ENCODE peak calls at places on chromosomes 5 and 9, in seven cellular contexts. D is body of pancreas; P is CD8-positive, alpha-beta T cell; G is neuronal stem cell; M is PC-3; Y is stomach; J is HCT116. Z is an unnamed sample. For H3K9me3, the result is how much of the 10 kb centered on the place peaks cover.

GRCh38 chr5:39072915-39073758 is 1.1 kb downstream of the RICTOR start:
- DNase-seq in J (no peak), M (peak), Y (peak), D (peak), P (peak), G (peak), Z (no peak)

GRCh38 chr5:160021818-160022446 is 13.0 kb downstream of the TTC1 start:
- DNase-seq in D (peak), G (peak), M (peak), P (peak), Y (peak), J (peak), Z (peak)

GRCh38 chr5:39757121-39757520 is 332.3 kb upstream of the DAB2 start:
- DNase-seq in P (no peak), Y (no peak), D (no peak), G (no peak), J (no peak), M (no peak), Z (no peak)

GRCh38 chr5:175325681-175326080 is 118.3 kb downstream of the DRD1 start:
- DNase-seq in J (no peak), D (no peak), Y (no peak), G (no peak), M (peak), P (no peak), Z (no peak)

GRCh38 chr9:87206064-87206661 is 258.9 kb upstream of the GAS1 start:
- DNase-seq in Y (no peak), D (no peak), P (no peak), J (no peak), G (no peak), M (peak), Z (no peak)

GRCh38 chr9:114551750-114552685 is 35.6 kb upstream of the ATP6V1G1 start:
- DNase-seq in M (peak), Y (no peak), D (peak), P (no peak), J (peak), G (no peak), Z (peak)

GRCh38 chr9:107749787-107750444 is 260.3 kb upstream of the KLF4 start:
- DNase-seq in G (no peak), Y (peak), P (no peak), M (peak), J (peak), D (peak), Z (peak)

GRCh38 chr9:83512621-83513020 is 25.6 kb downstream of the FRMD3 start:
- DNase-seq in D (no peak), P (no peak), G (no peak), Y (no peak), J (no peak), M (no peak), Z (no peak)

GRCh38 chr5:160230686-160231527 is 1.6 kb downstream of the FABP6 start:
- DNase-seq in G (no peak), M (peak), P (no peak), J (no peak), D (peak), Y (no peak), Z (no peak)

GRCh38 chr5:54570923-54571322 is 53.4 kb downstream of the SNX18 start:
- DNase-seq in Y (no peak), G (no peak), M (no peak), P (no peak), D (no peak), J (no peak), Z (no peak)

GRCh38 chr5:156991714-156992113 is 28.7 kb upstream of the TIMD4 start:
- DNase-seq in G (no peak), D (no peak), P (no peak), Y (no peak), M (peak), J (peak), Z (no peak)

GRCh38 chr9:71733176-71733575 is 35.1 kb downstream of the CEMIP2 start:
- DNase-seq in Y (no peak), D (no peak), J (no peak), G (no peak), M (no peak), P (no peak), Z (no peak)

GRCh38 chr5:122262107-122262506 is 49.9 kb upstream of the SNCAIP start:
- DNase-seq in M (peak), P (no peak), G (no peak), Y (no peak), D (no peak), J (no peak), Z (no peak)

GRCh38 chr5:201672-202071 is 10.4 kb downstream of the LRRC14B start:
- DNase-seq in J (no peak), G (no peak), P (no peak), M (no peak), Y (no peak), D (no peak), Z (no peak)

GRCh38 chr5:78699565-78700143 is 51.1 kb upstream of the LHFPL2 start:
- DNase-seq in D (no peak), Y (peak), M (peak), G (no peak), J (peak), P (no peak), Z (no peak)
- H3K27ac ChIP-seq in D (no peak), Y (peak), M (peak), G (no peak), J (peak), P (no peak), Z (no peak)

GRCh38 chr5:180848878-180849277 is 12.2 kb downstream of the ZFP62 start:
- DNase-seq in P (no peak), D (no peak), G (no peak), J (no peak), M (no peak), Y (no peak), Z (no peak)
- H3K9me3 ChIP-seq in P (under half), D (under half), G (half or more), J (under half), M (under half), Y (under half), Z (under half)

DNA sequence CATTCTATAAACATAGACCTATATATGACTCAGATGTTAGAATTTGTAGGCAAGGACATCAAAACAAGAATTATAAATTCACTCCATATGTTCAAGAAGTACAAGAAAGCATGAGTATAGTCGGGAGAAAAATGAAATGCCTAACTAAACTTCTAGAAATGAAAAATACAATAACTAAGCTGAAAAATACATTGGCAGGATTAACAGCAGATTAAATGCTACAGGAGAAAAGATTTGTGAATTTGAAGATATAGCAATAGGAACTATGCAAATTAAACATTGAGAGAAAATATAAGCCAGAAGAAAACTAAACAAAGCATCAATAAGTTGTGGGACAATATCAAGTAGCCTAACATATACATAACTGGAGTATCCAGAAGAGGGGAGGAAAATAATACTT is 55.3 kb upstream of the PRSS3 start:
- DNase-seq in P (no peak), Y (no peak), G (no peak), D (no peak), J (no peak), M (no peak), Z (no peak)
- H3K4me3 ChIP-seq in P (no peak), Y (no peak), G (no peak), D (no peak), J (no peak), M (no peak), Z (no peak)

GRCh38 chr9:120402741-120403542 is 177.0 kb downstream of the CDK5RAP2 start:
- DNase-seq in D (no peak), P (no peak), Y (no peak), J (peak), M (peak), G (no peak), Z (no peak)

GRCh38 chr9:120405860-120406259 is 174.1 kb downstream of the CDK5RAP2 start:
- DNase-seq in M (no peak), Y (no peak), J (no peak), D (no peak), P (no peak), G (no peak), Z (no peak)

GRCh38 chr9:120405134-120405533 is 174.8 kb downstream of the CDK5RAP2 start:
- DNase-seq in P (no peak), G (no peak), D (no peak), Y (no peak), M (no peak), J (no peak), Z (no peak)

GRCh38 chr9:120399940-120400339 is 180.0 kb downstream of the CDK5RAP2 start:
- DNase-seq in Y (no peak), P (no peak), G (no peak), J (no peak), D (no peak), M (no peak), Z (no peak)

DNA sequence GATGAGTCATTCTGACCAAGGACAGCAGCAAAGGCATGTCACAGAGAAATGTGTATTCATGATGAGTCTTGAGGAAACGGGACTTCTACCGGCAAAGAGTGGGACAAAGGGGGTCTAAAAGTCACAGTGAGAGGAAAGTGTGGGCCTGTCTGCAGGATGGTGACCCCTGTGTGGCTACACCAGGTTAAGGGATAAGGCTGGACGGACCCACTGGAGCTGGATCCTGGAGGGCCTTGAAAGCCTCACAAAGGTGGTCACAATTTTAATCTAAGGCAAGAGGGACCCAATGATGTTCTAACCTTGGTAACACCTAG is 176.5 kb downstream of the CDK5RAP2 start:
- DNase-seq in M (no peak), P (no peak), J (no peak), G (no peak), Y (no peak), D (no peak), Z (no peak)
- H3K27ac ChIP-seq in M (peak), P (no peak), J (peak), G (no peak), Y (peak), D (no peak), Z (no peak)